ENCODE peak calls at places on chromosomes 11 and 22, in four cellular contexts. S is T-cell; H is Right ventricle myocardium superior; R is stimulated activated CD8-positive, alpha-beta memory T cell treated with anti-CD3 and anti-CD28 coated beads, Interleukin-15, amount 100 ng/mL, for 24 hours. T is an unnamed sample.

GRCh38 chr11:17635551-17635938 is 83.8 kb upstream of the MYOD1 start:
- DNase-seq in S (no peak), H (no peak), R (no peak), T (no peak)

GRCh38 chr11:13772223-13773046 is 104.0 kb downstream of the FAR1 start:
- DNase-seq in S (no peak), H (no peak), R (no peak), T (peak)

GRCh38 chr11:60343094-60343704 is 16.1 kb downstream of the MS4A6E start:
- DNase-seq in S (no peak), H (no peak), R (no peak), T (peak)

GRCh38 chr11:47924184-47924671 is 56.1 kb upstream of the PTPRJ start:
- DNase-seq in S (no peak), H (no peak), R (no peak), T (peak)

GRCh38 chr11:112418438-112418837 is 157.8 kb upstream of the PLET1 start:
- DNase-seq in S (no peak), H (no peak), R (no peak), T (no peak)

GRCh38 chr11:15430381-15430780 is 315.7 kb downstream of the INSC start:
- DNase-seq in S (no peak), H (no peak), R (no peak), T (no peak)

GRCh38 chr11:18071098-18071705 is 25.1 kb upstream of the TPH1 start:
- DNase-seq in S (no peak), H (no peak), R (no peak), T (no peak)

GRCh38 chr11:125404811-125405481 is 91.1 kb downstream of the FEZ1 start:
- DNase-seq in S (peak), H (peak), R (peak), T (peak)

GRCh38 chr11:3058753-3059664 is 1.8 kb upstream of the CARS1 start:
- DNase-seq in S (no peak), H (no peak), R (no peak), T (peak)

GRCh38 chr22:40818747-40819662 is at the start of gene SLC25A17:
- DNase-seq in S (peak), H (peak), R (peak), T (peak)

GRCh38 chr11:107719557-107720304 is 7.9 kb upstream of the SLN start:
- DNase-seq in S (no peak), H (no peak), R (no peak), T (no peak)

GRCh38 chr11:16610213-16610737 is 128.2 kb upstream of the C11orf58 start:
- DNase-seq in S (no peak), H (no peak), R (no peak), T (no peak)

GRCh38 chr22:31346255-31346732 is at the start of gene PATZ1:
- DNase-seq in S (peak), H (peak), R (no peak), T (peak)

GRCh38 chr11:73240190-73240781 is 22.2 kb downstream of the P2RY2 start:
- DNase-seq in S (no peak), H (peak), R (no peak), T (no peak)

GRCh38 chr11:63941901-63942300 is 3.1 kb downstream of the NAA40 start:
- DNase-seq in S (no peak), H (no peak), R (no peak), T (no peak)

GRCh38 chr11:13405220-13405619 is 57.8 kb downstream of the BTBD10 start:
- DNase-seq in S (no peak), H (no peak), R (no peak), T (no peak)

GRCh38 chr11:115222863-115223530 is 281.2 kb downstream of the CADM1 start:
- DNase-seq in S (no peak), H (no peak), R (no peak), T (no peak)

GRCh38 chr22:40898850-40899357 is 37.0 kb upstream of the DNAJB7 start:
- DNase-seq in S (no peak), H (no peak), R (no peak), T (peak)

GRCh38 chr11:93895106-93895862 is 44.9 kb upstream of the VSTM5 start:
- DNase-seq in S (no peak), H (no peak), R (no peak), T (peak)

GRCh38 chr22:19463491-19464469 is 15.2 kb downstream of the UFD1 start:
- DNase-seq in S (no peak), H (peak), R (no peak), T (no peak)

GRCh38 chr11:107017433-107018227 is 646 bp downstream of the GUCY1A2 start:
- DNase-seq in S (no peak), H (peak), R (no peak), T (peak)

GRCh38 chr11:8811571-8811970 is 99.4 kb upstream of the AKIP1 start:
- DNase-seq in S (no peak), H (no peak), R (no peak), T (no peak)

GRCh38 chr11:59182457-59183151 is 10.7 kb downstream of the DTX4 start:
- DNase-seq in S (no peak), H (no peak), R (no peak), T (no peak)

GRCh38 chr11:4092031-4092430 is 2.6 kb upstream of the RRM1 start:
- DNase-seq in S (no peak), H (no peak), R (no peak), T (no peak)

GRCh38 chr11:130427581-130428211 is 713 bp downstream of the ADAMTS8 start:
- DNase-seq in S (no peak), H (no peak), R (no peak), T (no peak)

GRCh38 chr22:17780116-17780740 is 6.0 kb upstream of the BID start:
- DNase-seq in S (no peak), H (no peak), R (no peak), T (no peak)

GRCh38 chr11:76267563-76267962 is 61.3 kb upstream of the WNT11 start:
- DNase-seq in S (no peak), H (no peak), R (no peak), T (no peak)

GRCh38 chr11:129828301-129828836 is 12.7 kb downstream of the TMEM45B start:
- DNase-seq in S (no peak), H (no peak), R (no peak), T (no peak)

T was measured in ACHN.